ENCODE peak calls at places on chromosomes 16 and 17, in five cellular contexts. One of them, this sample, is unnamed.
A peak's percentile ranks its signal among the peaks of the same experiment; 100 is the strongest.

GRCh38 chr17:3750926-3751325 is 27.2 kb downstream of the HASPIN start:
- DNase-seq in H1: no peak
- DNase-seq in IMR-90: no peak
- DNase-seq in neuronal stem cell: no peak
- DNase-seq in mesenchymal stem cell: no peak
- DNase-seq in this sample: no peak

GRCh38 chr16:89917773-89918452 is 749 bp upstream of the MC1R start:
- DNase-seq in H1: no peak
- DNase-seq in IMR-90: peak; percentile 73
- DNase-seq in neuronal stem cell: no peak
- DNase-seq in mesenchymal stem cell: peak; percentile 85
- DNase-seq in this sample: peak; percentile 77

GRCh38 chr16:13936596-13937081 is 16.7 kb downstream of the ERCC4 start:
- DNase-seq in H1: no peak
- DNase-seq in IMR-90: peak; percentile 69
- DNase-seq in neuronal stem cell: no peak
- DNase-seq in mesenchymal stem cell: peak; percentile 80
- DNase-seq in this sample: no peak

GRCh38 chr17:6102615-6103014 is 32.4 kb downstream of the WSCD1 start:
- DNase-seq in H1: no peak
- DNase-seq in IMR-90: no peak
- DNase-seq in neuronal stem cell: no peak
- DNase-seq in mesenchymal stem cell: no peak
- DNase-seq in this sample: no peak

GRCh38 chr17:82291582-82292250 is 18.2 kb upstream of the CSNK1D start:
- DNase-seq in H1: no peak
- DNase-seq in IMR-90: no peak
- DNase-seq in neuronal stem cell: no peak
- DNase-seq in mesenchymal stem cell: no peak
- DNase-seq in this sample: no peak

GRCh38 chr17:59533694-59534093 is 31.7 kb upstream of the DHX40 start:
- DNase-seq in H1: no peak
- DNase-seq in IMR-90: no peak
- DNase-seq in neuronal stem cell: no peak
- DNase-seq in mesenchymal stem cell: no peak
- DNase-seq in this sample: no peak

GRCh38 chr17:4180791-4181190 is 37.8 kb downstream of the CYB5D2 start:
- DNase-seq in H1: no peak
- DNase-seq in IMR-90: peak; percentile 12
- DNase-seq in neuronal stem cell: no peak
- DNase-seq in mesenchymal stem cell: no peak
- DNase-seq in this sample: no peak

GRCh38 chr17:81523139-81524062 is 4.8 kb upstream of the FSCN2 start:
- DNase-seq in H1: no peak
- DNase-seq in IMR-90: peak; percentile 21
- DNase-seq in neuronal stem cell: peak; percentile 70
- DNase-seq in mesenchymal stem cell: peak; percentile 56
- DNase-seq in this sample: peak; percentile 89

GRCh38 chr17:9371019-9371418 is 204.6 kb downstream of the STX8 start:
- DNase-seq in H1: no peak
- DNase-seq in IMR-90: peak; percentile 91
- DNase-seq in neuronal stem cell: no peak
- DNase-seq in mesenchymal stem cell: peak; percentile 51
- DNase-seq in this sample: no peak

GRCh38 chr17:17874478-17874877 is 37.7 kb upstream of the SREBF1 start:
- DNase-seq in H1: no peak
- DNase-seq in IMR-90: peak; percentile 92
- DNase-seq in neuronal stem cell: no peak
- DNase-seq in mesenchymal stem cell: peak; percentile 86
- DNase-seq in this sample: no peak

GRCh38 chr17:3474212-3474611 is 1.6 kb upstream of the ASPA start:
- DNase-seq in H1: no peak
- DNase-seq in IMR-90: no peak
- DNase-seq in neuronal stem cell: no peak
- DNase-seq in mesenchymal stem cell: peak; percentile 56
- DNase-seq in this sample: no peak

GRCh38 chr17:17358060-17358751 is 55.0 kb downstream of the NT5M start:
- DNase-seq in H1: no peak
- DNase-seq in IMR-90: no peak
- DNase-seq in neuronal stem cell: no peak
- DNase-seq in mesenchymal stem cell: no peak
- DNase-seq in this sample: no peak

GRCh38 chr17:76612465-76612864 is 26.8 kb upstream of the ST6GALNAC2 start:
- DNase-seq in H1: no peak
- DNase-seq in IMR-90: no peak
- DNase-seq in neuronal stem cell: no peak
- DNase-seq in mesenchymal stem cell: no peak
- DNase-seq in this sample: no peak

GRCh38 chr16:47358816-47359215 is 102.0 kb downstream of the ITFG1 start:
- DNase-seq in H1: no peak
- DNase-seq in IMR-90: peak; percentile 37
- DNase-seq in neuronal stem cell: no peak
- DNase-seq in mesenchymal stem cell: peak; percentile 35
- DNase-seq in this sample: no peak

GRCh38 chr17:78346605-78347250 is 13.1 kb downstream of the SOCS3 start:
- DNase-seq in H1: no peak
- DNase-seq in IMR-90: peak; percentile 43
- DNase-seq in neuronal stem cell: no peak
- DNase-seq in mesenchymal stem cell: no peak
- DNase-seq in this sample: no peak

GRCh38 chr17:19867094-19867653 is 562 bp downstream of the ULK2 start:
- DNase-seq in H1: no peak
- DNase-seq in IMR-90: peak; percentile 54
- DNase-seq in neuronal stem cell: peak; percentile 54
- DNase-seq in mesenchymal stem cell: peak; percentile 71
- DNase-seq in this sample: peak; percentile 91

GRCh38 chr16:85187002-85187401 is 74.7 kb upstream of the CIBAR2 start:
- DNase-seq in H1: no peak
- DNase-seq in IMR-90: peak; percentile 89
- DNase-seq in neuronal stem cell: no peak
- DNase-seq in mesenchymal stem cell: peak; percentile 78
- DNase-seq in this sample: no peak

GRCh38 chr16:84813141-84813933 is 6.4 kb upstream of the CRISPLD2 start:
- DNase-seq in H1: no peak
- DNase-seq in IMR-90: peak; percentile 72
- DNase-seq in neuronal stem cell: no peak
- DNase-seq in mesenchymal stem cell: peak; percentile 64
- DNase-seq in this sample: peak; percentile 30

GRCh38 chr17:27550291-27550930 is 80.6 kb upstream of the LGALS9 start:
- DNase-seq in H1: no peak
- DNase-seq in IMR-90: no peak
- DNase-seq in neuronal stem cell: no peak
- DNase-seq in mesenchymal stem cell: no peak
- DNase-seq in this sample: no peak

GRCh38 chr17:29018788-29019474 is 13.1 kb upstream of the SEZ6 start:
- DNase-seq in H1: no peak
- DNase-seq in IMR-90: no peak
- DNase-seq in neuronal stem cell: no peak
- DNase-seq in mesenchymal stem cell: no peak
- DNase-seq in this sample: no peak

GRCh38 chr17:73431401-73432205 is 119.8 kb upstream of the CDC42EP4 start:
- DNase-seq in H1: no peak
- DNase-seq in IMR-90: no peak
- DNase-seq in neuronal stem cell: no peak
- DNase-seq in mesenchymal stem cell: no peak
- DNase-seq in this sample: peak; percentile 30
- H2BK120ac ChIP-seq in H1: no peak overlapping the region
- H2BK120ac ChIP-seq in IMR-90: no peak overlapping the region
- H2BK120ac ChIP-seq in neuronal stem cell: no peak overlapping the region
- H2BK120ac ChIP-seq in mesenchymal stem cell: no peak overlapping the region
- H2BK120ac ChIP-seq in this sample: no peak overlapping the region

GRCh38 chr16:70418274-70418992 is 20.5 kb downstream of the ST3GAL2 start:
- DNase-seq in H1: no peak
- DNase-seq in IMR-90: no peak
- DNase-seq in neuronal stem cell: no peak
- DNase-seq in mesenchymal stem cell: no peak
- DNase-seq in this sample: peak; percentile 59
- H3K18ac ChIP-seq in H1: no peak overlapping the region
- H3K18ac ChIP-seq in IMR-90: no peak overlapping the region
- H3K18ac ChIP-seq in neuronal stem cell: no peak overlapping the region
- H3K18ac ChIP-seq in mesenchymal stem cell: peak overlapping the region; percentile 43
- H3K18ac ChIP-seq in this sample: no peak overlapping the region

GRCh38 chr16:11700264-11701029 is 32.2 kb downstream of the SNN start:
- DNase-seq in H1: no peak
- DNase-seq in IMR-90: peak; percentile 42
- DNase-seq in neuronal stem cell: no peak
- DNase-seq in mesenchymal stem cell: peak; percentile 69
- DNase-seq in this sample: no peak

GRCh38 chr16:11698271-11698689 is 30.0 kb downstream of the SNN start:
- DNase-seq in H1: no peak
- DNase-seq in IMR-90: peak; percentile 17
- DNase-seq in neuronal stem cell: no peak
- DNase-seq in mesenchymal stem cell: no peak
- DNase-seq in this sample: no peak

GRCh38 chr16:11696266-11697012 is 28.2 kb downstream of the SNN start:
- DNase-seq in H1: no peak
- DNase-seq in IMR-90: no peak
- DNase-seq in neuronal stem cell: no peak
- DNase-seq in mesenchymal stem cell: no peak
- DNase-seq in this sample: no peak

GRCh38 chr16:11699234-11699894 is 31.1 kb downstream of the SNN start:
- DNase-seq in H1: no peak
- DNase-seq in IMR-90: no peak
- DNase-seq in neuronal stem cell: no peak
- DNase-seq in mesenchymal stem cell: no peak
- DNase-seq in this sample: no peak

DNA sequence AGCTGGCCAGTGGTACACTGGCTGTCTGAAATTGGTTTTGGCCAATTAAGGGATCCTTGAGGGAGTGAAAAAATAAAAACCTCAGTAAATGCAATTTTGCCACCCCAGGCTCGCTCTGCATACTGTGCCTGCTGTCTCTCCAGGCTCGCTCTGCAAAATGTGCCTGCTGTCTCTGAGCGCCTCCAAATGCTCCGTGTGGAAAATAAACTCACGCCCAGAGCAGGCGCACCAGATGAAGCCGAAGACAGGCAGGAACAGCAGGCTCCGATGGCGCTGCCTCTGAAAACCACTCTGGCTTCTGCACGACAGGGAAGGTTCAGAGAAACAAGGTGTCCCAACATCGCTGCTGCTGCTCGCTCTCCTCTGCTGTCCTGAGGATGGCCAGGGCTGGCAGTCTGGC is 29.1 kb downstream of the SNN start:
- DNase-seq in H1: no peak
- DNase-seq in IMR-90: no peak
- DNase-seq in neuronal stem cell: no peak
- DNase-seq in mesenchymal stem cell: no peak
- DNase-seq in this sample: no peak
- H3K14ac ChIP-seq in H1: no peak overlapping the region
- H3K14ac ChIP-seq in IMR-90: no peak overlapping the region
- H3K14ac ChIP-seq in neuronal stem cell: no peak overlapping the region
- H3K14ac ChIP-seq in mesenchymal stem cell: no peak overlapping the region
- H3K14ac ChIP-seq in this sample: no peak overlapping the region

GRCh38 chr16:50146479-50147435 is 6.3 kb upstream of the TENT4B start:
- DNase-seq in H1: no peak
- DNase-seq in IMR-90: no peak
- DNase-seq in neuronal stem cell: no peak
- DNase-seq in mesenchymal stem cell: peak; percentile 15
- DNase-seq in this sample: no peak
- H2BK120ac ChIP-seq in H1: no peak overlapping the region
- H2BK120ac ChIP-seq in IMR-90: no peak overlapping the region
- H2BK120ac ChIP-seq in neuronal stem cell: no peak overlapping the region
- H2BK120ac ChIP-seq in mesenchymal stem cell: no peak overlapping the region
- H2BK120ac ChIP-seq in this sample: no peak overlapping the region

GRCh38 chr17:44796731-44797130 is 33.4 kb downstream of the GJC1 start:
- DNase-seq in H1: no peak
- DNase-seq in IMR-90: no peak
- DNase-seq in neuronal stem cell: no peak
- DNase-seq in mesenchymal stem cell: no peak
- DNase-seq in this sample: no peak

GRCh38 chr17:44797809-44798208 is 32.3 kb downstream of the GJC1 start:
- DNase-seq in H1: no peak
- DNase-seq in IMR-90: peak; percentile 59
- DNase-seq in neuronal stem cell: no peak
- DNase-seq in mesenchymal stem cell: peak; percentile 81
- DNase-seq in this sample: no peak

GRCh38 chr17:44804301-44805061 is 25.6 kb downstream of the GJC1 start:
- DNase-seq in H1: no peak
- DNase-seq in IMR-90: no peak
- DNase-seq in neuronal stem cell: no peak
- DNase-seq in mesenchymal stem cell: peak; percentile 87
- DNase-seq in this sample: no peak

GRCh38 chr17:44798352-44798751 is 31.7 kb downstream of the GJC1 start:
- DNase-seq in H1: no peak
- DNase-seq in IMR-90: no peak
- DNase-seq in neuronal stem cell: no peak
- DNase-seq in mesenchymal stem cell: no peak
- DNase-seq in this sample: no peak

DNA sequence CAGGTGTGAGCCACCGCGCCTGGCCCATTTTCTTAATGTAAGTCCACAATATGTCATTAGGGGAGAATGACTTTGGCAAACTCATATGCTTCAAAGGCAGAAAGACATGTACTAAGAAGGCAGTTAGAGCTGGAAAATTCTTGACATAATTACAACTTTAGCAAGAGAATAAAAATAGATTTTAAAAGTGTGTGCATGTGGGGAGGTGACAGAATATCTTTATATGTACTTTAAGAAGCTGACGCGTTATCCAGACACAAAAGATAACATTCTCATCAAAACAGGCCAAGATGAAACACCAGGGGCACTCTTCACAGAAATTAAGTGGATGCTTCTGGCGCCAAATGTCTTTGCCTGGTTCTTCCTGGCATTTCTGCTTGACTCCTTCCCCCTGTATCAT is 28.2 kb downstream of the GJC1 start:
- DNase-seq in H1: no peak
- DNase-seq in IMR-90: no peak
- DNase-seq in neuronal stem cell: no peak
- DNase-seq in mesenchymal stem cell: no peak
- DNase-seq in this sample: no peak
- H3K18ac ChIP-seq in H1: no peak overlapping the region
- H3K18ac ChIP-seq in IMR-90: no peak overlapping the region
- H3K18ac ChIP-seq in neuronal stem cell: no peak overlapping the region
- H3K18ac ChIP-seq in mesenchymal stem cell: no peak overlapping the region
- H3K18ac ChIP-seq in this sample: no peak overlapping the region

DNA sequence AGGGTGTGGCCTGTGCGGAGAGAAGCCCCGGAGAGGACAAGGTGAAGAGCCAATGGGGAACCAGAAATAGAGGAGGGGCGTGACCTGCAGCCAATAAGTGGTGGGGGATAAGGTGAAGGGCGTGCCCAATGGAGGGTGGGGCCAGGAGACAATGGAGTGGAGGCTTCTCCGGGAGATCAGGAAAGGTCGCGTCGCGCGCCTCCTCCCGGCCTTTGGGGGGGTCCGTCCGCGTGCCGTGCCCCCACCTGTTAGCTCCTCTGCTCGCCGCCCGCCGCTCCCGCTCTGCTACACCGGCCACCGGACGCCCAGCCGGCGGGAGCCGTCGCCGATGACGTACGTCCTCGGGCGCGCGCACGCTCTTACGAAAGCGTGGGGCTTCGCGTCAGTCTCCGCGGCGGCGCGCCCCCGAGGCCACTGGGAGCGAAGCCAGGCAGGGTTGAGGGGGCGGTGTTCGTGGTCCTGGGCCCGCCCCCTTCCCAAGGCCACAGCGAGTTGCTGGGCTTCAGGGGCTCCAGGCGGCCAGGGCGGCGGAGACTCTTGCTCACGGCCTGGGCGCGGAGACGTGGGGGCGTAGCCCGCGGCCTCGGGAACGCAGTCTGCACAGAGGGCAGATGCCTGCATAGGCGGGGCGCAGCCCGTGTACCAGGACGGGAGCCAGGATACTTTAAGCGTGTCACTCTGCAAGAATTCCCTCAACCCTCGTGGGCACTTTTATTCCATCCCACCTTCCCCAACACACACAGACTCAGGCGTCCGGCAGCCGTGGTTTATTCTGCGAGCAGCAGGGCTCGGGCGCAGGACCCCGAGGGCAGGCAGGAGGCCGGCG is at the start of gene MATCAP1:
- DNase-seq in H1: peak; percentile 87
- DNase-seq in IMR-90: peak; percentile 97
- DNase-seq in neuronal stem cell: peak; percentile 96
- DNase-seq in mesenchymal stem cell: peak; percentile 99
- DNase-seq in this sample: peak; percentile 97
- H3K14ac ChIP-seq in H1: no peak within 1 kb of the TSS
- H3K14ac ChIP-seq in IMR-90: peak within 1 kb of the TSS; percentile 88
- H3K14ac ChIP-seq in neuronal stem cell: peak within 1 kb of the TSS; percentile 97
- H3K14ac ChIP-seq in mesenchymal stem cell: peak within 1 kb of the TSS; percentile 91
- H3K14ac ChIP-seq in this sample: peak within 1 kb of the TSS; percentile 98

This sample was measured in H9.